ENCODE peak calls at places on chromosomes 16 and 17, in seven cellular contexts. J is mesothelial cell of epicardium; T is neural progenitor cell; I is effector CD4-positive, alpha-beta T cell; R is C1 segment of cervical spinal cord; K is HCT116; Z is stimulated activated CD8-positive, alpha-beta memory T cell treated with anti-CD3 and anti-CD28 coated beads, Interleukin-4, amount 100 ng/mL, for 1 hour. O is an unnamed sample.

GRCh38 chr16:50509521-50510341 is 38.5 kb upstream of the NKD1 start:
- DNase-seq in J (no peak), T (peak), I (peak), R (no peak), K (peak), Z (peak), O (peak)

GRCh38 chr16:54987081-54987480 is 56.4 kb downstream of the IRX5 start:
- DNase-seq in J (no peak), T (peak), I (no peak), R (peak), K (no peak), Z (no peak), O (no peak)

GRCh38 chr16:17328971-17329370 is 141.8 kb downstream of the XYLT1 start:
- DNase-seq in J (no peak), T (no peak), I (no peak), R (no peak), K (no peak), Z (no peak), O (no peak)

GRCh38 chr16:85707528-85708095 is 18.9 kb upstream of the GINS2 start:
- DNase-seq in J (no peak), T (no peak), I (no peak), R (no peak), K (no peak), Z (no peak), O (no peak)

GRCh38 chr16:1308036-1308976 is 1.1 kb upstream of the UBE2I start:
- DNase-seq in J (no peak), T (no peak), I (no peak), R (no peak), K (peak), Z (no peak), O (peak)

GRCh38 chr17:57410169-57410568 is 153.8 kb downstream of the MSI2 start:
- DNase-seq in J (no peak), T (peak), I (no peak), R (no peak), K (no peak), Z (no peak), O (no peak)

GRCh38 chr17:76736349-76737081 is 616 bp downstream of the SRSF2 start:
- DNase-seq in J (peak), T (peak), I (peak), R (peak), K (no peak), Z (no peak), O (peak)

GRCh38 chr17:9645858-9646555 is 690 bp downstream of the USP43 start:
- DNase-seq in J (no peak), T (peak), I (no peak), R (no peak), K (peak), Z (no peak), O (peak)

GRCh38 chr16:17377360-17378324 is 93.1 kb downstream of the XYLT1 start:
- DNase-seq in J (no peak), T (peak), I (no peak), R (no peak), K (no peak), Z (no peak), O (no peak)

GRCh38 chr17:82114447-82114846 is 16.4 kb upstream of the FASN start:
- DNase-seq in J (no peak), T (no peak), I (no peak), R (no peak), K (no peak), Z (no peak), O (no peak)

GRCh38 chr17:81573794-81574642 is 21.9 kb upstream of the FAAP100 start:
- DNase-seq in J (no peak), T (no peak), I (no peak), R (no peak), K (no peak), Z (no peak), O (no peak)

GRCh38 chr17:57444632-57445031 is 188.3 kb downstream of the MSI2 start:
- DNase-seq in J (no peak), T (peak), I (no peak), R (no peak), K (no peak), Z (no peak), O (no peak)

GRCh38 chr16:3140603-3141427 is 6.0 kb downstream of the ZNF213 start:
- DNase-seq in J (no peak), T (no peak), I (no peak), R (no peak), K (no peak), Z (no peak), O (no peak)

GRCh38 chr17:47850692-47851573 is at the start of gene SP6:
- DNase-seq in J (peak), T (peak), I (peak), R (no peak), K (peak), Z (no peak), O (peak)

GRCh38 chr16:1150511-1150982 is 2.4 kb upstream of the CACNA1H start:
- DNase-seq in J (no peak), T (no peak), I (no peak), R (no peak), K (peak), Z (no peak), O (no peak)

GRCh38 chr17:51857052-51857593 is 301.4 kb downstream of the CA10 start:
- DNase-seq in J (no peak), T (peak), I (no peak), R (no peak), K (no peak), Z (no peak), O (peak)

GRCh38 chr17:48202945-48203344 is 95.4 kb downstream of the SNX11 start:
- DNase-seq in J (no peak), T (no peak), I (no peak), R (no peak), K (no peak), Z (no peak), O (no peak)

GRCh38 chr16:24745791-24746190 is 16.3 kb downstream of the TNRC6A start:
- DNase-seq in J (no peak), T (no peak), I (no peak), R (no peak), K (no peak), Z (no peak), O (no peak)

GRCh38 chr16:13012591-13012990 is 111.2 kb downstream of the SHISA9 start:
- DNase-seq in J (no peak), T (peak), I (no peak), R (no peak), K (no peak), Z (no peak), O (no peak)

GRCh38 chr16:67256701-67257230 is 8.0 kb downstream of the SLC9A5 start:
- DNase-seq in J (no peak), T (no peak), I (no peak), R (no peak), K (no peak), Z (no peak), O (no peak)

GRCh38 chr16:68422396-68422964 is 25.8 kb downstream of the SMPD3 start:
- DNase-seq in J (no peak), T (no peak), I (no peak), R (no peak), K (no peak), Z (no peak), O (no peak)

GRCh38 chr17:41190328-41190727 is 641 bp downstream of the KRTAP9-1 start:
- DNase-seq in J (no peak), T (no peak), I (no peak), R (no peak), K (no peak), Z (no peak), O (no peak)

GRCh38 chr17:62671553-62671952 is 44.1 kb downstream of the MRC2 start:
- DNase-seq in J (no peak), T (no peak), I (no peak), R (no peak), K (no peak), Z (no peak), O (no peak)

GRCh38 chr17:47726796-47727703 is 6.0 kb upstream of the TBX21 start:
- DNase-seq in J (no peak), T (no peak), I (no peak), R (no peak), K (no peak), Z (no peak), O (no peak)

GRCh38 chr17:54439816-54440215 is 460.8 kb upstream of the TOM1L1 start:
- DNase-seq in J (no peak), T (no peak), I (no peak), R (no peak), K (no peak), Z (no peak), O (no peak)

GRCh38 chr17:78524870-78525510 is 52.2 kb downstream of the DNAH17 start:
- DNase-seq in J (no peak), T (no peak), I (no peak), R (no peak), K (no peak), Z (no peak), O (no peak)

GRCh38 chr17:82320956-82321927 is 3.8 kb upstream of the CD7 start:
- DNase-seq in J (no peak), T (peak), I (peak), R (peak), K (no peak), Z (peak), O (no peak)

GRCh38 chr16:11101695-11102522 is 154.1 kb downstream of the SOCS1 start:
- DNase-seq in J (no peak), T (no peak), I (no peak), R (no peak), K (no peak), Z (no peak), O (no peak)

GRCh38 chr16:22859925-22860324 is 46.0 kb downstream of the HS3ST2 start:
- DNase-seq in J (no peak), T (no peak), I (no peak), R (no peak), K (no peak), Z (no peak), O (no peak)

GRCh38 chr16:8716592-8716991 is 42.2 kb downstream of the ABAT start:
- DNase-seq in J (no peak), T (no peak), I (no peak), R (no peak), K (no peak), Z (no peak), O (no peak)